ENCODE peak calls at places on chromosomes 1 and 21, in five cellular contexts. N is erythroblast, O is spleen, X is H1, M is ovary. G is an unnamed sample.

GRCh38 chr1:108053291-108054023 is 88.5 kb upstream of the VAV3 start:
- DNase-seq in M (no peak), N (no peak), X (no peak), O (no peak), G (no peak)

GRCh38 chr1:22471078-22471477 is 19.4 kb downstream of the ZBTB40 start:
- DNase-seq in N (no peak), M (peak), X (no peak), O (no peak), G (no peak)

GRCh38 chr1:179369751-179370341 is 4.1 kb downstream of the AXDND1 start:
- DNase-seq in X (peak), M (no peak), N (peak), O (no peak), G (peak)

GRCh38 chr1:64010316-64010715 is 193.1 kb upstream of the UBE2U start:
- DNase-seq in M (no peak), N (no peak), X (no peak), O (no peak), G (no peak)

GRCh38 chr1:51236548-51237312 is 657 bp downstream of the RNF11 start:
- DNase-seq in O (peak), M (peak), X (no peak), N (peak), G (no peak)

GRCh38 chr1:18668051-18668450 is 37.4 kb downstream of the PAX7 start:
- DNase-seq in N (no peak), X (no peak), M (no peak), O (no peak), G (no peak)

GRCh38 chr1:32082022-32082421 is 9.3 kb downstream of the TMEM39B start:
- DNase-seq in O (no peak), M (no peak), X (no peak), N (no peak), G (no peak)

GRCh38 chr21:44440241-44441040 is 14.9 kb upstream of the LRRC3 start:
- DNase-seq in N (no peak), O (peak), X (no peak), M (no peak), G (no peak)

GRCh38 chr1:22030473-22030872 is 22.0 kb upstream of the CDC42 start:
- DNase-seq in O (no peak), N (no peak), M (no peak), X (no peak), G (no peak)

GRCh38 chr1:210257698-210258395 is 25.3 kb downstream of the SERTAD4 start:
- DNase-seq in O (no peak), M (no peak), N (no peak), X (no peak), G (no peak)

GRCh38 chr1:164604541-164604940 is 45.6 kb downstream of the PBX1 start:
- DNase-seq in M (no peak), N (no peak), O (no peak), X (no peak), G (no peak)

GRCh38 chr1:117146570-117147340 is 25.2 kb upstream of the TRIM45 start:
- DNase-seq in M (no peak), X (no peak), O (no peak), N (no peak), G (no peak)

GRCh38 chr1:228031276-228031995 is 24.6 kb downstream of the WNT3A start:
- DNase-seq in X (no peak), M (peak), N (no peak), O (peak), G (no peak)

GRCh38 chr1:225736651-225737097 is 41.0 kb upstream of the SRP9 start:
- DNase-seq in M (no peak), X (no peak), O (no peak), N (no peak), G (no peak)

GRCh38 chr21:27380303-27380702 is 413.4 kb upstream of the ADAMTS5 start:
- DNase-seq in O (no peak), N (no peak), X (no peak), M (no peak), G (no peak)

GRCh38 chr1:230790026-230790425 is 42.8 kb downstream of the CAPN9 start:
- DNase-seq in O (no peak), M (no peak), X (no peak), N (no peak), G (no peak)

GRCh38 chr1:92374211-92374610 is 75.4 kb downstream of the RPAP2 start:
- DNase-seq in X (no peak), N (peak), O (no peak), M (no peak), G (no peak)

GRCh38 chr1:203380395-203381150 is 29.7 kb upstream of the FMOD start:
- DNase-seq in N (no peak), X (no peak), M (no peak), O (no peak), G (no peak)

GRCh38 chr1:3069491-3070303 is 694 bp downstream of the PRDM16 start:
- DNase-seq in X (no peak), M (peak), N (no peak), O (peak), G (no peak)

GRCh38 chr1:81323862-81324261 is 476.9 kb upstream of the ADGRL2 start:
- DNase-seq in X (no peak), M (no peak), O (no peak), N (no peak), G (no peak)

GRCh38 chr1:20753589-20753988 is 21.1 kb upstream of the SH2D5 start:
- DNase-seq in M (no peak), N (no peak), X (no peak), O (no peak), G (no peak)

GRCh38 chr1:20846461-20847374 is 59.6 kb upstream of the HP1BP3 start:
- DNase-seq in X (no peak), O (no peak), M (no peak), N (no peak), G (no peak)

GRCh38 chr21:14900611-14901010 is 164.2 kb downstream of the NRIP1 start:
- DNase-seq in X (no peak), N (no peak), O (no peak), M (no peak), G (no peak)

GRCh38 chr1:117710710-117711109 is 104.9 kb downstream of the TENT5C start:
- DNase-seq in M (no peak), N (peak), O (no peak), X (no peak), G (no peak)

GRCh38 chr1:204888294-204888693 is 17.6 kb downstream of the NFASC start:
- DNase-seq in N (no peak), O (no peak), M (no peak), X (no peak), G (no peak)

GRCh38 chr1:39407496-39407888 is 83.9 kb upstream of the BMP8A start:
- DNase-seq in M (no peak), O (no peak), N (no peak), X (no peak), G (no peak)

GRCh38 chr21:25568230-25568629 is 39.1 kb downstream of the MRPL39 start:
- DNase-seq in O (peak), X (no peak), N (no peak), M (peak), G (no peak)

GRCh38 chr1:47249755-47250154 is 17.7 kb upstream of the TAL1 start:
- DNase-seq in M (no peak), N (no peak), O (no peak), X (no peak), G (no peak)

GRCh38 chr1:84619383-84620093 is 45.3 kb upstream of the CTBS start:
- DNase-seq in M (no peak), O (no peak), X (no peak), N (no peak), G (no peak)

GRCh38 chr1:63116016-63116415 is 206.4 kb upstream of the FOXD3 start:
- DNase-seq in O (no peak), N (no peak), X (no peak), M (no peak), G (no peak)

GRCh38 chr1:63321061-63321787 is 1.1 kb upstream of the FOXD3 start:
- DNase-seq in M (no peak), N (peak), O (no peak), X (no peak), G (no peak)

GRCh38 chr1:51853360-51853759 is 25.2 kb downstream of the NRDC start:
- DNase-seq in O (no peak), M (no peak), N (no peak), X (no peak), G (no peak)

GRCh38 chr1:232664844-232665777 is 35.2 kb upstream of the SIPA1L2 start:
- DNase-seq in M (no peak), O (no peak), N (no peak), X (no peak), G (no peak)

GRCh38 chr21:18023099-18023498 is 203.9 kb upstream of the C21orf91 start:
- DNase-seq in M (no peak), O (no peak), X (no peak), N (no peak), G (no peak)

GRCh38 chr21:45533731-45534571 is 8.3 kb downstream of the SLC19A1 start:
- DNase-seq in O (peak), N (no peak), M (peak), X (no peak), G (no peak)

GRCh38 chr1:24551910-24552571 is 3.8 kb upstream of the NCMAP start:
- DNase-seq in M (no peak), O (peak), X (no peak), N (no peak), G (no peak)

GRCh38 chr1:21547876-21548275 is 38.7 kb downstream of the ALPL start:
- DNase-seq in O (no peak), M (no peak), N (no peak), X (no peak), G (no peak)

GRCh38 chr1:9881838-9882249 is 28.2 kb downstream of the CTNNBIP1 start:
- DNase-seq in M (no peak), N (no peak), X (no peak), O (no peak), G (no peak)

GRCh38 chr1:222909586-222909985 is 94.7 kb downstream of the DISP1 start:
- DNase-seq in X (no peak), M (no peak), N (no peak), O (no peak), G (no peak)

DNA sequence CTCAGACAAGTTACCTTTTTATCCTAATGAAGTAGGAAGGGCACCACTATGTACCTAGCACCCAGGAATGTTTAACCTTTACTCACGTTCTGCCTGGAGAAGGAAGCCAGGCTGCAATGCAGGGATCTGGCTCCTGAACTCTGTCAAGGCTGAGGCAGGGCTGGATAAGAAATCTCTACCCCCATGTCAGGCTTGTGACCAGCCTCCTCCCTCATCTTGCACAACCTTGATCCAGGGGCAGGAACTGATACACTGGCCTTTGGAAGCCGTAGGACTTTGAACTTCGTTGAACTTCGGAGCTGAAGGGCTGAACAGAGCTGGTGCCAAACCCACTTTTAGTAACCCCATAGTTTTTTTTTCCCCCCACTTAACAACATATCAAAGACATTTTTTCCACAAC is 8.0 kb upstream of the AKR1A1 start:
- DNase-seq in N (no peak), M (no peak), O (no peak), X (no peak), G (no peak)
- TF ChIP-seq POLR2A in N (no peak), M (no peak), O (no peak), X (no peak), G (no peak)

DNA sequence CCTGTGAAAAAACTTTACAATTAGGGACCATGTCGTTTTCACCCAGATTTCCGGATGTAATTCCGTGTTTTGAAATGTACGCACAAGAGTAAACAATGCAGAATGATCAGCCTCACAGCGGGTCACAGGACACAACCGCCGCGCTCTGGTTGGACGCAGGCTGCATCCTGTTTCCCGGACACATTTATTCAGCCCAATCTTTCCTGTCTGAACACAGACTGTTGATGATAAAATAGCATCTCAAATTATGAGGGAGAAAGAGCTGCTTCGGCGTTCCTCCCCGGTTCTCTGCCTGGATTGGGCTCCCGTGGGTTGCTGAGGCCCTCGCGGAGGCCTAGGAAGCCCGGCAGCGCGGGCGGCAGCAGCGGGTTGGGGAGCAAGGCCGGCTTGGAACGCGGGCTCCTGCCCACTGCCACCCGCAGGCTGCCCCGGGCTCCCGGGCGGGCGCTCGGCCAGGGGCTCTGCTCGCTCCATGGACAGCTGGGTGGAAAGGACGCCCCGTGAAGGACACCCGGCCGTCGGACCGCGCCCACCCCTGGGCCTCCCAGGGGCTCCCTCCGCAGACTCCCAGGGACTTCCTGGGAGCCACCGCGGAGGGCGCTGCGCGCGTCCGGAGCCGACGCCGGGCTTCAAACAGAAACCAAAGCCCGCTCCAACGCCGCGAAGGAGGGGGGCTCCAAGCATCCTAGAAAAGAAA is 122.4 kb downstream of the ESRRG start:
- DNase-seq in M (peak), N (peak), O (peak), X (peak), G (peak)
- TF ChIP-seq POLR2A in M (peak), N (peak), O (peak), X (no peak), G (no peak)

GRCh38 chr21:42316891-42317290 is 1.7 kb upstream of the TFF3 start:
- DNase-seq in X (no peak), N (no peak), O (peak), M (no peak), G (no peak)

GRCh38 chr21:42317826-42318746 is 2.9 kb upstream of the TFF3 start:
- DNase-seq in X (no peak), N (no peak), M (no peak), O (peak), G (no peak)

GRCh38 chr21:42319368-42319767 is 4.2 kb upstream of the TFF3 start:
- DNase-seq in X (no peak), O (peak), N (no peak), M (no peak), G (no peak)

GRCh38 chr21:42315296-42315891 is at the start of gene TFF3:
- DNase-seq in N (no peak), X (no peak), M (no peak), O (peak), G (no peak)

DNA sequence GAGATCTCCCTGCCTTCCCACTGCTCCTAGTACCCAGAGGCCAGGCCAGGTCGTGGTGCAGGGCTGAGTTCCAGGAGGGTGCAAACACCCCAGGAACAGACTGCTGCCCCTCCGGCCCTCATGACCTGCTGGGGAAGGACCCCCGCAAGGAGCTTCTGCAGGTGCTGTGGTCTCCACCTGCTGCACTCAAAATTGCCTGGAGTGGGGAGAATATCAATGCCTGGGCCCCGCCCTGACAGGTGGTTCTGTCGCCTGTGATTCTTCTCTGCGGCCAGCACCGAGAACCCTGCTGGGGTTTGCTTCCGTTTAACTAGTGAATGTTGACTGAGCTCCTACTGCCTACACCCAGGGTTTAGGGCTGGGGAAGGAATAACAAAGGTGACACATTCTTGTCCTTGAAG is 2.1 kb upstream of the TFF3 start:
- DNase-seq in N (no peak), X (no peak), M (no peak), O (no peak), G (no peak)
- TF ChIP-seq POLR2A in N (no peak), X (no peak), M (no peak), O (no peak), G (no peak)

DNA sequence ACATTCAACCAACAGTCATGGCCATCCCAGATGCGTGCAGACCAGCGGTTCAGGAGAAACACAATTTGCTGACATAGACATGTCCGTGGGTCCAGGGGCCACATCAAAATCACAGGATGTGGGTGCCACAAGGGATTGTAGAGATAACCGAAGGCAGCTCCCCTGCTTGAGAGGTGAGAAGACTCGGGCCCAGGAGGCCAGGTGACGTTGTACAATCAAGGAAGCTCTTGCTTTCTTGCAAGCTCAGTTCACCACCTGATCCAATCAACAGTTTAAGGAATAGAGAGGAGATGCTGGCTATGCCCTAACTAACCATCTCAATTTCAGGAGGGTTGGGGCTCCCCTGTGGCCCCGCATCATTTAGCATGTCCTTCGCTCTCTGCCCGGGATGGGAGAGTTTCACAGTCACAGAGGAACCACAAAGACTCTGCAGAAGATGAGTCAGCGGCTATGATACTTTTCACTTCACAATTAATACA is 19.5 kb downstream of the UBASH3A start:
- DNase-seq in O (peak), X (no peak), M (no peak), N (no peak), G (no peak)
- TF ChIP-seq POLR2A in O (no peak), X (no peak), M (no peak), N (no peak), G (no peak)

DNA sequence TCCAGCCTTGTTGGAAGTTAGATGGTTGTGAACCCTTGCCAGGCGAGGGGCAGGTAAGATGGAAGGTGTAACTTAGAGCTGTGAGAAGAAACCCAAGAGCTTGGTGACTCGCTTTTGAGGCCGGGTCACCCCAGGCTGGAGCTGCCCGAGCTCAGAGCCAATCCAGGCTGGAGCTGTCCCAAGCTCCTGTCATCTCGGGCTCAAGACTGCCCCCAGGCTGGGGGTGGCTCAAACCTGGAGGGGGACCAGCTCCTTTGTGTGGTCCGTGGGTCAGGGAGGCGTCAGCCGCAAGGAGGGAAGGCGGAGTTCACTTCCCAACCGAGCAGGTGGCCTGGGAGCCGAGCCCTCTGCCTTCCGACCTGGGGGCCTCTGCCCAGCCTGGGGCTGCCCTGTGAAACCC is 2.0 kb downstream of the HUNK start:
- DNase-seq in M (no peak), O (peak), X (no peak), N (no peak), G (no peak)
- TF ChIP-seq POLR2A in M (no peak), O (no peak), X (no peak), N (no peak), G (no peak)

DNA sequence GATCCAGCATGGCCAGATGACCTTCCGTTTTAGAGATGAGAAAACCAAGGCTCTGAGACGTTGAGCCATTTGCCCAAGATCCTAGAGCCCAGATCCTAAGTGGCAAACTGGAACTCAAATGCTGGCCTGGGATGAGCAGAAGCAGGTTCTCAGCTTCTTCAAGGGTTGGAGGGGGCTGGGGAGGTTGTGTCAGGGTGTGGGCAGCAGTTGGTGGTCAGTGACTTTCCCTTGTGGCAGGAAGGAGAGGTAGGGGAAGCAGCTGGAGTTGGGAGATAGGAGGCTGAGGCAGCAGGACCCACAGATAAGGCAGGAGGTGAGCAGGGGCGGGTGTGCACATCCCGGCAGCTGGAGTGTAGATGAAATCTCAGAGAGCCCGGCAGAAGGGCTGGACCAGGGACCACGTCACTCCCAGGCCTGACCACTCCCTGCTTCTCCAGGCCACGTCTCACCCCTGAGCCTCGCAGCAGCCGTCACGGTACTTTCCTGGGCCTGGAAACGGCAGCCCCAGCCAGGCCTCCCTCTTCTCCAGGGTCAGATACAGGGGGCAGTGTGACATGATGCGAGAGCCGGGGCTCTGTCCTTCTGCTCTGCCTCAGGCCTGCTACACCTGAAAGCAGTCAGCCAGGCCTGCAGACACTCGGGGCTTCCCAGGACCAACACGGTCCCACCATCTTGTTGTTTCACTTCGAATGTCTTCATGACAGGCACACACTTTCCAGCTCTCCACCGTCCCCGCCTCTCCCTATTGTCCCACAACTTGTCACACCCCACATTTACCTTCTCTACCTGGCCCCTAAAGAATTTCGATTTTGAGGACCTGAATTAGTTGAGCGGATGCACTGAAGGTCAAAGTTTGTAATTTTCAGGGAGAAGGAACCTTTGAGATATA is 11.5 kb upstream of the LAPTM5 start:
- DNase-seq in O (peak), M (no peak), X (no peak), N (peak), G (no peak)
- TF ChIP-seq POLR2A in O (no peak), M (no peak), X (no peak), N (peak), G (no peak)

GRCh38 chr1:8217011-8217711 is 100.8 kb upstream of the SLC45A1 start:
- DNase-seq in M (peak), X (no peak), N (no peak), O (peak), G (no peak)
- TF ChIP-seq POLR2A in M (no peak), X (no peak), N (no peak), O (no peak), G (no peak)

G was measured in GM12892.